ENCODE peak calls at places on chromosomes 1 and 21, in four cellular contexts. K, E, Z and Y are unnamed samples.

GRCh38 chr1:230029244-230029643 is 37.8 kb upstream of the GALNT2 start:
- ATAC-seq in K (no peak), E (no peak), Z (no peak), Y (no peak)

GRCh38 chr1:92792340-92792782 is 7.5 kb upstream of the EVI5 start:
- ATAC-seq in K (no peak), E (no peak), Z (peak; percentile 44), Y (no peak)

GRCh38 chr1:54716299-54717047 is 812 bp downstream of the TTC4 start:
- ATAC-seq in K (no peak), E (no peak), Z (no peak), Y (peak; percentile 37)

GRCh38 chr1:47871799-47872353 is 125.3 kb downstream of the TRABD2B start:
- ATAC-seq in K (no peak), E (no peak), Z (no peak), Y (no peak)

GRCh38 chr21:45950740-45951515 is 30.6 kb upstream of the COL6A1 start:
- ATAC-seq in K (peak; percentile 71), E (no peak), Z (peak; percentile 68), Y (peak; percentile 63)

GRCh38 chr21:46131721-46132651 is 23.4 kb downstream of the FTCD start:
- ATAC-seq in K (peak; percentile 2), E (no peak), Z (no peak), Y (no peak)

GRCh38 chr1:233668725-233669294 is 54.9 kb downstream of the KCNK1 start:
- ATAC-seq in K (peak; percentile 49), E (no peak), Z (peak; percentile 78), Y (no peak)

GRCh38 chr1:159953866-159954515 is at the start of gene SLAMF9:
- ATAC-seq in K (no peak), E (no peak), Z (no peak), Y (peak; percentile 71)

GRCh38 chr1:7705048-7705907 is 65.8 kb upstream of the VAMP3 start:
- ATAC-seq in K (no peak), E (no peak), Z (no peak), Y (no peak)

GRCh38 chr1:206482611-206483010 is 12.3 kb downstream of the IKBKE start:
- ATAC-seq in K (no peak), E (no peak), Z (no peak), Y (no peak)

GRCh38 chr21:44293551-44294231 is 6.2 kb upstream of the PFKL start:
- ATAC-seq in K (no peak), E (peak; percentile 27), Z (no peak), Y (no peak)

GRCh38 chr1:100657876-100658715 is 61.4 kb upstream of the VCAM1 start:
- ATAC-seq in K (no peak), E (no peak), Z (no peak), Y (peak; percentile 44)